ENCODE peak calls at places on chromosome 15, in seven cellular contexts. One of them, this sample, is unnamed.

GRCh38 chr15:36605626-36606263 is 26.3 kb downstream of the CDIN1 start:
- DNase-seq in cardiac fibroblast: peak
- DNase-seq in AG04449: no peak
- DNase-seq in colonic mucosa: no peak
- DNase-seq in psoas muscle: no peak
- DNase-seq in Calu3: no peak
- DNase-seq in GM10248: no peak
- DNase-seq in this sample: no peak

GRCh38 chr15:45641374-45641778 is 6.5 kb downstream of the SQOR start:
- DNase-seq in cardiac fibroblast: peak
- DNase-seq in AG04449: peak
- DNase-seq in colonic mucosa: peak
- DNase-seq in psoas muscle: no peak
- DNase-seq in Calu3: peak
- DNase-seq in GM10248: no peak
- DNase-seq in this sample: peak

GRCh38 chr15:67125589-67126502 is 60.4 kb downstream of the SMAD3 start:
- DNase-seq in cardiac fibroblast: peak
- DNase-seq in AG04449: peak
- DNase-seq in colonic mucosa: no peak
- DNase-seq in psoas muscle: peak
- DNase-seq in Calu3: peak
- DNase-seq in GM10248: no peak
- DNase-seq in this sample: peak

GRCh38 chr15:67515557-67515956 is 5.4 kb upstream of the C15orf61 start:
- DNase-seq in cardiac fibroblast: no peak
- DNase-seq in AG04449: no peak
- DNase-seq in colonic mucosa: no peak
- DNase-seq in psoas muscle: no peak
- DNase-seq in Calu3: no peak
- DNase-seq in GM10248: no peak
- DNase-seq in this sample: no peak

GRCh38 chr15:94930945-94931344 is 699.6 kb downstream of the MCTP2 start:
- DNase-seq in cardiac fibroblast: no peak
- DNase-seq in AG04449: no peak
- DNase-seq in colonic mucosa: no peak
- DNase-seq in psoas muscle: no peak
- DNase-seq in Calu3: no peak
- DNase-seq in GM10248: no peak
- DNase-seq in this sample: peak

GRCh38 chr15:98850991-98851776 is 156.4 kb downstream of the PGPEP1L start:
- DNase-seq in cardiac fibroblast: peak
- DNase-seq in AG04449: no peak
- DNase-seq in colonic mucosa: peak
- DNase-seq in psoas muscle: peak
- DNase-seq in Calu3: peak
- DNase-seq in GM10248: peak
- DNase-seq in this sample: peak

GRCh38 chr15:89888214-89888804 is 5.5 kb downstream of the AP3S2 start:
- DNase-seq in cardiac fibroblast: peak
- DNase-seq in AG04449: peak
- DNase-seq in colonic mucosa: peak
- DNase-seq in psoas muscle: no peak
- DNase-seq in Calu3: peak
- DNase-seq in GM10248: no peak
- DNase-seq in this sample: peak

GRCh38 chr15:98903377-98904018 is 104.1 kb downstream of the PGPEP1L start:
- DNase-seq in cardiac fibroblast: peak
- DNase-seq in AG04449: no peak
- DNase-seq in colonic mucosa: no peak
- DNase-seq in psoas muscle: no peak
- DNase-seq in Calu3: no peak
- DNase-seq in GM10248: no peak
- DNase-seq in this sample: peak

GRCh38 chr15:92009162-92009561 is 155.7 kb downstream of the SLCO3A1 start:
- DNase-seq in cardiac fibroblast: no peak
- DNase-seq in AG04449: no peak
- DNase-seq in colonic mucosa: no peak
- DNase-seq in psoas muscle: no peak
- DNase-seq in Calu3: no peak
- DNase-seq in GM10248: no peak
- DNase-seq in this sample: no peak

GRCh38 chr15:87211547-87211946 is 1045.0 kb downstream of the NTRK3 start:
- DNase-seq in cardiac fibroblast: no peak
- DNase-seq in AG04449: no peak
- DNase-seq in colonic mucosa: no peak
- DNase-seq in psoas muscle: no peak
- DNase-seq in Calu3: no peak
- DNase-seq in GM10248: no peak
- DNase-seq in this sample: peak

GRCh38 chr15:49742381-49742780 is 121.5 kb downstream of the DTWD1 start:
- DNase-seq in cardiac fibroblast: no peak
- DNase-seq in AG04449: no peak
- DNase-seq in colonic mucosa: peak
- DNase-seq in psoas muscle: peak
- DNase-seq in Calu3: no peak
- DNase-seq in GM10248: no peak
- DNase-seq in this sample: no peak

GRCh38 chr15:68654786-68655560 is 76.2 kb downstream of the CORO2B start:
- DNase-seq in cardiac fibroblast: no peak
- DNase-seq in AG04449: no peak
- DNase-seq in colonic mucosa: no peak
- DNase-seq in psoas muscle: no peak
- DNase-seq in Calu3: no peak
- DNase-seq in GM10248: no peak
- DNase-seq in this sample: no peak

GRCh38 chr15:68658151-68658550 is 79.4 kb downstream of the CORO2B start:
- DNase-seq in cardiac fibroblast: no peak
- DNase-seq in AG04449: no peak
- DNase-seq in colonic mucosa: no peak
- DNase-seq in psoas muscle: no peak
- DNase-seq in Calu3: no peak
- DNase-seq in GM10248: no peak
- DNase-seq in this sample: no peak

GRCh38 chr15:68655686-68656437 is 77.1 kb downstream of the CORO2B start:
- DNase-seq in cardiac fibroblast: no peak
- DNase-seq in AG04449: no peak
- DNase-seq in colonic mucosa: no peak
- DNase-seq in psoas muscle: no peak
- DNase-seq in Calu3: no peak
- DNase-seq in GM10248: no peak
- DNase-seq in this sample: no peak

GRCh38 chr15:68656438-68656739 is 77.6 kb downstream of the CORO2B start:
- DNase-seq in cardiac fibroblast: no peak
- DNase-seq in AG04449: no peak
- DNase-seq in colonic mucosa: no peak
- DNase-seq in psoas muscle: no peak
- DNase-seq in Calu3: no peak
- DNase-seq in GM10248: no peak
- DNase-seq in this sample: no peak

DNA sequence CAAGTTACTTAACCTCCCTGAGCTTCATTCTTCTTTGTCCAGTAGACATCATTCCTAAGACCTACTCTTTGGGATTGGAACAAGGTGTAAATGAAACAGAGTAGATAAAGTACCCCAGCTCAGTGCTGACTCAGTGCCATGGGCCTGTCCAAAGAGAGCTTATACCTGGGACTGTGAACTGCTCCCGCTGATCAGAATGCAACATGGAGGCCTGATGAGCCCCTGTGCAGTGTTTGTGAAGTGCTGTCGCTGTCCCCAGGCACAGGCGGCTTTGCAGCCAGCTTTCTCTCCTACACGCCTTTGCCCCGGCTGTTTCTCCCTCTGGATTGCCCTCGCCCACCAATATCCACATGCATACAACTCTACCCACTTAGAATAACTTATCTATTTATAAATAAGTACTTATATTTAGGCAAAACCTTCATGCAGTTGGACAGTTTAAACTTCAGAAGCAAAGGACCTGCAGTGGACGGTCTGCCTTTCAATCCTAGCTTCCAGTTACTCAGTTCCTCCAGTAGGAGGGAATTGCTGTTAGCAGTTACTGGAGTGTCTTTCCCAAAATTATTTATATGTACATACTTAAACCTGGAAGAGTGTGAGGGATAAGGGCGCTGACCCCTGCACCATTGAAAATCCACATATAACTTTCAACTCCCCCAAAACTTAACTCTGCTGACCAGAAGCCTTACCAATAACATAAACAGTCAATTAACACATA is 80.0 kb downstream of the CORO2B start:
- DNase-seq in cardiac fibroblast: no peak
- DNase-seq in AG04449: no peak
- DNase-seq in colonic mucosa: no peak
- DNase-seq in psoas muscle: no peak
- DNase-seq in Calu3: no peak
- DNase-seq in GM10248: no peak
- DNase-seq in this sample: no peak
- TF ChIP-seq CTCF in cardiac fibroblast: no peak
- TF ChIP-seq CTCF in AG04449: no peak
- TF ChIP-seq CTCF in colonic mucosa: no peak
- TF ChIP-seq CTCF in psoas muscle: no peak
- TF ChIP-seq CTCF in Calu3: no peak
- TF ChIP-seq CTCF in GM10248: no peak
- TF ChIP-seq CTCF in this sample: no peak

GRCh38 chr15:84600687-84601554 is at the start of gene ZSCAN2:
- DNase-seq in cardiac fibroblast: peak
- DNase-seq in AG04449: peak
- DNase-seq in colonic mucosa: peak
- DNase-seq in psoas muscle: peak
- DNase-seq in Calu3: peak
- DNase-seq in GM10248: peak
- DNase-seq in this sample: peak

GRCh38 chr15:84599906-84600305 is 903 bp upstream of the ZSCAN2 start:
- DNase-seq in cardiac fibroblast: no peak
- DNase-seq in AG04449: no peak
- DNase-seq in colonic mucosa: no peak
- DNase-seq in psoas muscle: no peak
- DNase-seq in Calu3: no peak
- DNase-seq in GM10248: no peak
- DNase-seq in this sample: no peak

GRCh38 chr15:84598250-84598649 is 2.6 kb upstream of the ZSCAN2 start:
- DNase-seq in cardiac fibroblast: no peak
- DNase-seq in AG04449: no peak
- DNase-seq in colonic mucosa: no peak
- DNase-seq in psoas muscle: no peak
- DNase-seq in Calu3: no peak
- DNase-seq in GM10248: peak
- DNase-seq in this sample: peak

GRCh38 chr15:84600331-84600686 is 500 bp upstream of the ZSCAN2 start:
- DNase-seq in cardiac fibroblast: peak
- DNase-seq in AG04449: no peak
- DNase-seq in colonic mucosa: peak
- DNase-seq in psoas muscle: peak
- DNase-seq in Calu3: peak
- DNase-seq in GM10248: no peak
- DNase-seq in this sample: peak

GRCh38 chr15:84598993-84599392 is 1.8 kb upstream of the ZSCAN2 start:
- DNase-seq in cardiac fibroblast: peak
- DNase-seq in AG04449: no peak
- DNase-seq in colonic mucosa: no peak
- DNase-seq in psoas muscle: no peak
- DNase-seq in Calu3: peak
- DNase-seq in GM10248: no peak
- DNase-seq in this sample: peak
- TF ChIP-seq CTCF in cardiac fibroblast: peak
- TF ChIP-seq CTCF in AG04449: peak
- TF ChIP-seq CTCF in colonic mucosa: peak
- TF ChIP-seq CTCF in psoas muscle: peak
- TF ChIP-seq CTCF in Calu3: peak
- TF ChIP-seq CTCF in GM10248: peak
- TF ChIP-seq CTCF in this sample: peak

GRCh38 chr15:81356252-81356651 is 17.8 kb downstream of the TMC3 start:
- DNase-seq in cardiac fibroblast: no peak
- DNase-seq in AG04449: no peak
- DNase-seq in colonic mucosa: no peak
- DNase-seq in psoas muscle: no peak
- DNase-seq in Calu3: no peak
- DNase-seq in GM10248: no peak
- DNase-seq in this sample: no peak
- TF ChIP-seq CTCF in cardiac fibroblast: no peak
- TF ChIP-seq CTCF in AG04449: no peak
- TF ChIP-seq CTCF in colonic mucosa: no peak
- TF ChIP-seq CTCF in psoas muscle: no peak
- TF ChIP-seq CTCF in Calu3: no peak
- TF ChIP-seq CTCF in GM10248: no peak
- TF ChIP-seq CTCF in this sample: no peak

GRCh38 chr15:100923076-100923475 is 3.9 kb downstream of the LRRK1 start:
- DNase-seq in cardiac fibroblast: no peak
- DNase-seq in AG04449: no peak
- DNase-seq in colonic mucosa: no peak
- DNase-seq in psoas muscle: no peak
- DNase-seq in Calu3: no peak
- DNase-seq in GM10248: no peak
- DNase-seq in this sample: no peak
- TF ChIP-seq CTCF in cardiac fibroblast: no peak
- TF ChIP-seq CTCF in AG04449: no peak
- TF ChIP-seq CTCF in colonic mucosa: no peak
- TF ChIP-seq CTCF in psoas muscle: no peak
- TF ChIP-seq CTCF in Calu3: no peak
- TF ChIP-seq CTCF in GM10248: no peak
- TF ChIP-seq CTCF in this sample: no peak

GRCh38 chr15:81163961-81164800 is 30.1 kb downstream of the CFAP161 start:
- DNase-seq in cardiac fibroblast: peak
- DNase-seq in AG04449: peak
- DNase-seq in colonic mucosa: no peak
- DNase-seq in psoas muscle: no peak
- DNase-seq in Calu3: peak
- DNase-seq in GM10248: no peak
- DNase-seq in this sample: peak
- TF ChIP-seq CTCF in cardiac fibroblast: peak
- TF ChIP-seq CTCF in AG04449: peak
- TF ChIP-seq CTCF in colonic mucosa: no peak
- TF ChIP-seq CTCF in psoas muscle: no peak
- TF ChIP-seq CTCF in Calu3: no peak
- TF ChIP-seq CTCF in GM10248: no peak
- TF ChIP-seq CTCF in this sample: no peak